ENCODE peak calls at places on chromosomes 5 and 9, in ten cellular contexts. L is cardiac fibroblast, P is fibroblast of the aortic adventitia, Z is cardiac muscle cell, D is HFF-Myc, S is WTC11, W is IMR-90, E is lower lobe of right lung, J is neural crest cell, V is ascending aorta. I is an unnamed sample.

GRCh38 chr9:80797427-80797825 is 891.9 kb downstream of the TLE1 start:
- DNase-seq in L (no peak), P (no peak), Z (no peak), D (no peak), S (no peak), W (no peak), E (no peak), J (no peak), V (no peak), I (no peak)

GRCh38 chr5:175627037-175627436 is 30.8 kb upstream of the HRH2 start:
- DNase-seq in L (no peak), P (no peak), Z (no peak), D (no peak), S (no peak), W (no peak), E (no peak), J (no peak), V (no peak), I (no peak)

GRCh38 chr5:20610650-20611049 is 622.6 kb upstream of the CDH18 start:
- DNase-seq in L (no peak), P (no peak), Z (peak), D (no peak), S (no peak), W (no peak), E (no peak), J (no peak), V (no peak), I (no peak)

GRCh38 chr9:38771593-38771992 is 51.7 kb upstream of the FAM240B start:
- DNase-seq in L (no peak), P (no peak), Z (no peak), D (no peak), S (no peak), W (no peak), E (no peak), J (no peak), V (no peak), I (no peak)

GRCh38 chr5:38618154-38618553 is 61.7 kb upstream of the LIFR start:
- DNase-seq in L (no peak), P (no peak), Z (no peak), D (no peak), S (no peak), W (no peak), E (no peak), J (no peak), V (no peak), I (no peak)

GRCh38 chr9:98726735-98727134 is 18.0 kb upstream of the GABBR2 start:
- DNase-seq in L (peak), P (peak), Z (no peak), D (peak), S (no peak), W (peak), E (no peak), J (no peak), V (no peak), I (no peak)

GRCh38 chr9:131635912-131636311 is 90.6 kb downstream of the PRRT1B start:
- DNase-seq in L (no peak), P (no peak), Z (no peak), D (no peak), S (no peak), W (no peak), E (no peak), J (no peak), V (no peak), I (no peak)

GRCh38 chr9:3437031-3437430 is 88.8 kb downstream of the RFX3 start:
- DNase-seq in L (peak), P (no peak), Z (no peak), D (no peak), S (no peak), W (no peak), E (no peak), J (no peak), V (no peak), I (peak)

GRCh38 chr9:95510610-95511231 is 6.0 kb downstream of the PTCH1 start:
- DNase-seq in L (peak), P (peak), Z (peak), D (peak), S (peak), W (peak), E (peak), J (peak), V (peak), I (peak)

GRCh38 chr5:61330879-61331406 is 1.1 kb upstream of the ZSWIM6 start:
- DNase-seq in L (peak), P (peak), Z (peak), D (no peak), S (peak), W (peak), E (peak), J (peak), V (peak), I (peak)
- TF ChIP-seq CTCF in L (peak), P (peak), Z (peak), D (peak), S (no peak), W (peak), E (peak), J (peak), V (peak), I (peak)

GRCh38 chr5:129899454-129899853 is 4.8 kb upstream of the CHSY3 start:
- DNase-seq in L (peak), P (peak), Z (no peak), D (no peak), S (no peak), W (peak), E (no peak), J (no peak), V (no peak), I (peak)
- TF ChIP-seq CTCF in L (peak), P (peak), Z (peak), D (no peak), S (no peak), W (peak), E (peak), J (peak), V (peak), I (peak)

GRCh38 chr9:33498387-33498786 is 24.7 kb upstream of the NOL6 start:
- DNase-seq in L (peak), P (peak), Z (no peak), D (no peak), S (no peak), W (peak), E (no peak), J (no peak), V (no peak), I (peak)
- TF ChIP-seq CTCF in L (peak), P (peak), Z (peak), D (no peak), S (no peak), W (peak), E (no peak), J (peak), V (no peak), I (no peak)

DNA sequence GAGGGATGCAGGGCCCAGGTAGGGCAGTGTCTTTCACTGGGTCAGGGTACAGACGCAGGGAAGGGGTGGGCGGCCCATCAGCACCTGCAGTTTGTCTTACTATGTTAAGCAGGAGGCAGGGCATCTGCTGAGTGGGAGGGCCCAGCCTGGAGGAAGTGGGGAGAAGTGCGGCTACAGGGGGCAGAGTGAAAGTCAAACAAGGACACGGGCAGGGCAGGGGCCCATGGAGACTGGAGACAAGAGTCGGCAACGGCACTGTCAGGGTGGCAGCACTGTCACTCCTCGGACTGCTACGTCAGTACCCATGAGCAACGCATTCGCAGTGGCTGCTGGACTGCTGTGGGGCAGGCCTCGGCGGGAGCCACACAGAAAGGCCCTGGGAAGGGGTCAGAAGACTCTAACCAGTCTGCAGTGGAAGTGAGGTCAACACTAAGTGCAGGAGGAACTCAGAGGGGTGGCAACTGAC is 19.7 kb downstream of the CAMSAP1 start:
- DNase-seq in L (no peak), P (no peak), Z (peak), D (no peak), S (peak), W (no peak), E (peak), J (no peak), V (no peak), I (no peak)
- TF ChIP-seq CTCF in L (peak), P (no peak), Z (no peak), D (no peak), S (no peak), W (no peak), E (no peak), J (no peak), V (no peak), I (no peak)

GRCh38 chr9:106718996-106719395 is 144.0 kb upstream of the ZNF462 start:
- DNase-seq in L (peak), P (no peak), Z (no peak), D (no peak), S (no peak), W (peak), E (no peak), J (no peak), V (no peak), I (peak)

GRCh38 chr9:106713206-106713605 is 149.8 kb upstream of the ZNF462 start:
- DNase-seq in L (no peak), P (no peak), Z (no peak), D (no peak), S (no peak), W (no peak), E (no peak), J (no peak), V (no peak), I (no peak)

GRCh38 chr9:106716820-106717219 is 146.1 kb upstream of the ZNF462 start:
- DNase-seq in L (peak), P (peak), Z (no peak), D (no peak), S (no peak), W (peak), E (no peak), J (no peak), V (no peak), I (peak)

GRCh38 chr9:106722051-106722753 is 140.8 kb upstream of the ZNF462 start:
- DNase-seq in L (peak), P (no peak), Z (no peak), D (no peak), S (no peak), W (no peak), E (no peak), J (no peak), V (no peak), I (no peak)

DNA sequence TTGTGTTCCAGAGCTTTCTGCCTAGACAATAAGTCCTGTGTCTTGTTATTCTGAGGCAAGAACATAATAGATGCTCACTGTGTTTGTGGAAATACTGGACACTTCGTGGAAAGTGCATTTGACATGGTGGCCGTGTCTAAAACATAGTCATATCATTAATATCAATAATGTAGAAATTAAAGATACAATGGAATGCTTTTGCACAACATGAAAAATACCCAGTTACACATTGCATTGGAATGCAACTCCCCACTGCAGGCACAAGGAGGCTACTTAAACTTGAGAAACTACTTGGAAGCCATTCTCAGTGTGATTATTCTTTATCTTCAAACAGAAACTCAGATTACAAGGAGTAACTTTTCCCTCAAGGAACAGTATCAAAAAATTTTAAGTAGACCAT is 145.3 kb upstream of the ZNF462 start:
- DNase-seq in L (peak), P (peak), Z (peak), D (no peak), S (no peak), W (peak), E (no peak), J (no peak), V (no peak), I (peak)
- TF ChIP-seq CTCF in L (peak), P (peak), Z (peak), D (no peak), S (no peak), W (no peak), E (no peak), J (peak), V (no peak), I (no peak)

GRCh38 chr5:174581483-174581882 is 142.9 kb upstream of the MSX2 start:
- DNase-seq in L (peak), P (no peak), Z (peak), D (no peak), S (peak), W (no peak), E (no peak), J (peak), V (no peak), I (no peak)
- TF ChIP-seq CTCF in L (peak), P (no peak), Z (peak), D (peak), S (peak), W (peak), E (peak), J (peak), V (no peak), I (no peak)